ENCODE peak calls at places on chromosomes 2 and 18, in eight cellular contexts. N, Q, X, T, M, O, D and S are unnamed samples.

GRCh38 chr2:26978061-26978596 is 7.7 kb downstream of the MAPRE3 start:
- DNase-seq in T (peak; percentile 70), Q (no peak), O (peak; percentile 59), M (no peak), N (no peak), X (no peak), D (no peak), S (no peak)

GRCh38 chr2:53562407-53562806 is 205.2 kb upstream of the CHAC2 start:
- DNase-seq in Q (no peak), D (no peak), M (no peak), N (no peak), T (no peak), O (no peak), X (no peak), S (no peak)

GRCh38 chr2:118021361-118021760 is 7.5 kb upstream of the CCDC93 start:
- DNase-seq in X (no peak), D (no peak), M (no peak), Q (no peak), N (no peak), T (no peak), O (no peak), S (no peak)

GRCh38 chr2:110101911-110102774 is 13.5 kb downstream of the MALL start:
- DNase-seq in D (no peak), O (no peak), X (no peak), Q (no peak), T (no peak), N (no peak), M (no peak), S (peak; percentile 62)

GRCh38 chr2:37635359-37636208 is 35.9 kb downstream of the CDC42EP3 start:
- DNase-seq in N (peak; percentile 78), M (peak; percentile 73), T (no peak), Q (peak; percentile 50), O (no peak), X (peak; percentile 78), D (peak; percentile 55), S (peak; percentile 93)

GRCh38 chr2:40450066-40450841 is 1.6 kb downstream of the SLC8A1 start:
- DNase-seq in X (no peak), M (peak; percentile 60), T (no peak), O (no peak), D (no peak), N (no peak), Q (no peak), S (peak; percentile 50)

GRCh38 chr2:151766421-151767153 is 32.3 kb upstream of the NEB start:
- DNase-seq in X (no peak), D (no peak), O (no peak), M (no peak), Q (no peak), T (no peak), N (no peak), S (no peak)

GRCh38 chr2:216590780-216591179 is 42.4 kb upstream of the IGFBP2 start:
- DNase-seq in T (no peak), D (no peak), N (no peak), O (no peak), M (peak; percentile 66), X (no peak), Q (no peak), S (peak; percentile 56)

GRCh38 chr2:235937526-235937925 is 230.7 kb downstream of the GBX2 start:
- DNase-seq in X (no peak), T (no peak), D (no peak), N (no peak), O (no peak), Q (no peak), M (no peak), S (no peak)

GRCh38 chr18:68714356-68714706 is 577 bp downstream of the TMX3 start:
- DNase-seq in O (peak; percentile 54), X (no peak), N (no peak), M (peak; percentile 15), T (peak; percentile 5), D (no peak), Q (no peak), S (no peak)

GRCh38 chr2:151007365-151007764 is 254.3 kb downstream of the RBM43 start:
- DNase-seq in Q (no peak), N (no peak), T (no peak), D (no peak), O (peak; percentile 70), X (no peak), M (peak; percentile 41), S (peak; percentile 6)